ENCODE peak calls at places on chromosomes 13 and 19, in six cellular contexts. N is cardiac fibroblast; K is RWPE1; S is stimulated activated CD8-positive, alpha-beta memory T cell treated with anti-CD3 and anti-CD28 coated beads, Interleukin-7, amount 100 ng/mL, for 1 hour; G is activated naive CD4-positive, alpha-beta T cell treated with anti-CD3 and anti-CD28 coated beads, Interleukin-2, amount 50 U/mL, for 16 hours; W is NCI-H2029. D is an unnamed sample.
A peak's percentile ranks its signal among the peaks of the same experiment; 100 is the strongest.

GRCh38 chr19:5403968-5404640 is 51.1 kb upstream of the ZNRF4 start:
- DNase-seq in N (peak; percentile 86), W (no peak), K (peak; percentile 87), S (peak; percentile 16), G (peak; percentile 55), D (peak; percentile 80)

GRCh38 chr13:27461940-27462584 is 11.7 kb upstream of the MTIF3 start:
- DNase-seq in N (no peak), W (no peak), G (no peak), S (no peak), K (no peak), D (no peak)

GRCh38 chr19:46840157-46840942 is 10.3 kb downstream of the AP2S1 start:
- DNase-seq in N (peak; percentile 79), W (peak; percentile 56), G (peak; percentile 59), K (no peak), S (peak; percentile 5), D (peak; percentile 49)

GRCh38 chr13:21998279-21998678 is 327.4 kb downstream of the FGF9 start:
- DNase-seq in G (no peak), W (no peak), N (no peak), K (no peak), S (no peak), D (no peak)

GRCh38 chr13:112873851-112874750 is 94.9 kb upstream of the MCF2L start:
- DNase-seq in S (peak; percentile 28), W (peak; percentile 7), N (peak; percentile 70), G (peak; percentile 61), K (peak; percentile 34), D (peak; percentile 41)

GRCh38 chr13:106152047-106152446 is 383.4 kb downstream of the EFNB2 start:
- DNase-seq in K (no peak), W (no peak), S (no peak), N (no peak), G (no peak), D (peak; percentile 45)

GRCh38 chr13:101415358-101416174 is 742 bp downstream of the NALCN start:
- DNase-seq in G (no peak), S (no peak), N (no peak), W (no peak), K (no peak), D (no peak)

GRCh38 chr19:3538965-3539742 is at the start of gene TEKTIP1:
- DNase-seq in K (no peak), N (no peak), W (no peak), G (no peak), S (no peak), D (no peak)

GRCh38 chr13:75135325-75135825 is 346.6 kb downstream of the TBC1D4 start:
- DNase-seq in W (no peak), K (peak; percentile 9), S (no peak), G (no peak), N (peak; percentile 99), D (peak; percentile 92)

GRCh38 chr13:51804295-51805172 is 571 bp upstream of the DHRS12 start:
- DNase-seq in K (no peak), W (no peak), N (no peak), G (peak; percentile 51), S (no peak), D (no peak)

GRCh38 chr13:111099292-111099691 is 15.8 kb upstream of the ARHGEF7 start:
- DNase-seq in K (no peak), W (no peak), G (no peak), N (no peak), S (no peak), D (peak; percentile 31)

GRCh38 chr19:48627211-48627864 is 8.0 kb downstream of the SPHK2 start:
- DNase-seq in G (no peak), W (no peak), N (no peak), S (no peak), K (no peak), D (peak; percentile 71)

GRCh38 chr19:18321729-18322091 is 1.2 kb downstream of the LSM4 start:
- DNase-seq in S (no peak), K (no peak), W (no peak), G (no peak), N (peak; percentile 40), D (no peak)

GRCh38 chr13:60642552-60642951 is 245.5 kb downstream of the TDRD3 start:
- DNase-seq in W (no peak), K (no peak), G (no peak), S (no peak), N (peak; percentile 5), D (no peak)

GRCh38 chr19:34972163-34972705 is 8.2 kb upstream of the ZNF792 start:
- DNase-seq in K (no peak), S (no peak), N (no peak), W (no peak), G (no peak), D (no peak)

GRCh38 chr19:33463194-33463593 is 58.4 kb downstream of the PEPD start:
- DNase-seq in S (no peak), N (no peak), G (no peak), W (no peak), K (no peak), D (no peak)

GRCh38 chr19:15400521-15401396 is 18.0 kb downstream of the AKAP8L start:
- DNase-seq in K (no peak), G (no peak), N (no peak), W (no peak), S (no peak), D (no peak)

GRCh38 chr19:35908010-35908441 is at the start of gene TYROBP:
- DNase-seq in K (no peak), N (no peak), G (no peak), S (no peak), W (no peak), D (no peak)

GRCh38 chr19:55210120-55210493 is 806 bp upstream of the PTPRH start:
- DNase-seq in K (peak; percentile 83), W (peak; percentile 85), S (no peak), G (no peak), N (peak; percentile 96), D (peak; percentile 87)

GRCh38 chr19:48510421-48511268 is 990 bp downstream of the LMTK3 start:
- DNase-seq in W (peak; percentile 23), K (peak; percentile 42), S (peak; percentile 59), G (peak; percentile 75), N (peak; percentile 50), D (no peak)

GRCh38 chr19:29941828-29942403 is at the start of gene URI1:
- DNase-seq in W (peak; percentile 70), G (peak; percentile 93), K (peak; percentile 86), N (peak; percentile 85), S (peak; percentile 93), D (peak; percentile 82)

GRCh38 chr19:48501446-48501960 is 10.1 kb downstream of the LMTK3 start:
- DNase-seq in S (no peak), N (no peak), G (peak; percentile 63), W (peak; percentile 97), K (no peak), D (peak; percentile 93)

GRCh38 chr19:16378291-16378889 is 53.8 kb downstream of the KLF2 start:
- DNase-seq in W (no peak), G (no peak), S (no peak), N (no peak), K (no peak), D (no peak)

GRCh38 chr19:4713384-4713951 is 10.2 kb downstream of the DPP9 start:
- DNase-seq in N (peak; percentile 99), K (peak; percentile 99), W (no peak), G (no peak), S (no peak), D (peak; percentile 99)

GRCh38 chr13:44668707-44669106 is 92.6 kb upstream of the TSC22D1 start:
- DNase-seq in K (no peak), W (no peak), N (peak; percentile 53), S (no peak), G (no peak), D (no peak)